ENCODE peak calls at places on chromosomes 16 and 17, in four cellular contexts. C is HepG2, X is SK-N-SH, J is GM12878. S is an unnamed sample.

GRCh38 chr17:63419949-63420867 is 25.9 kb downstream of the CYB561 start:
- DNase-seq in C (no peak), J (no peak), X (no peak), S (no peak)

GRCh38 chr17:64641499-64641898 is 20.6 kb downstream of the SMURF2 start:
- DNase-seq in C (no peak), X (peak), J (no peak), S (no peak)

GRCh38 chr17:38925263-38925995 is at the start of gene LASP1NB:
- DNase-seq in J (no peak), X (peak), C (no peak), S (no peak)

GRCh38 chr16:52034830-52035229 is 512.1 kb downstream of the TOX3 start:
- DNase-seq in C (no peak), J (no peak), X (no peak), S (no peak)

GRCh38 chr16:54446639-54447038 is 160.1 kb upstream of the IRX3 start:
- DNase-seq in C (no peak), X (no peak), J (no peak), S (no peak)

GRCh38 chr17:3613139-3613538 is 3.9 kb upstream of the TRPV1 start:
- DNase-seq in J (no peak), X (no peak), C (no peak), S (no peak)

GRCh38 chr17:78255953-78256704 is 24.7 kb downstream of the TMEM235 start:
- DNase-seq in C (no peak), J (no peak), X (no peak), S (peak)

GRCh38 chr16:74449470-74449869 is 28.2 kb upstream of the CLEC18B start:
- DNase-seq in J (no peak), X (no peak), C (no peak), S (no peak)

GRCh38 chr17:45131616-45132301 is 556 bp downstream of the PLCD3 start:
- DNase-seq in X (peak), C (no peak), J (no peak), S (no peak)

GRCh38 chr17:57899822-57900221 is 50.0 kb upstream of the MRPS23 start:
- DNase-seq in C (no peak), J (no peak), X (no peak), S (peak)

GRCh38 chr16:566475-567361 is at the start of gene NHLRC4:
- DNase-seq in C (peak), X (peak), J (no peak), S (peak)

GRCh38 chr17:81160306-81160705 is 5.0 kb upstream of the PVALEF start:
- DNase-seq in X (no peak), J (no peak), C (no peak), S (no peak)

GRCh38 chr16:73817500-73817899 is 479.1 kb upstream of the PSMD7 start:
- DNase-seq in C (no peak), X (no peak), J (no peak), S (no peak)

GRCh38 chr17:19268611-19269010 is 31.4 kb downstream of the EPN2 start:
- DNase-seq in C (no peak), J (no peak), X (no peak), S (no peak)

GRCh38 chr17:56598471-56598870 is 5.0 kb downstream of the NOG start:
- DNase-seq in C (no peak), J (no peak), X (no peak), S (no peak)

GRCh38 chr16:27599606-27600005 is 49.7 kb downstream of the KATNIP start:
- DNase-seq in X (no peak), C (no peak), J (no peak), S (no peak)

GRCh38 chr16:9225527-9226316 is 134.3 kb downstream of the HAPSTR1 start:
- DNase-seq in C (peak), J (no peak), X (peak), S (no peak)

GRCh38 chr17:27905524-27906237 is 12.5 kb upstream of the LYRM9 start:
- DNase-seq in X (no peak), J (no peak), C (no peak), S (no peak)

GRCh38 chr17:2853111-2853721 is 57.0 kb downstream of the RAP1GAP2 start:
- DNase-seq in J (no peak), X (peak), C (no peak), S (no peak)

GRCh38 chr17:79874329-79874981 is 35.2 kb upstream of the CBX4 start:
- DNase-seq in C (peak), X (peak), J (no peak), S (peak)

GRCh38 chr16:1296688-1297412 is 12.6 kb upstream of the UBE2I start:
- DNase-seq in C (peak), X (no peak), J (no peak), S (no peak)

GRCh38 chr17:55812323-55812722 is 61.5 kb downstream of the PCTP start:
- DNase-seq in X (no peak), C (no peak), J (no peak), S (no peak)

DNA sequence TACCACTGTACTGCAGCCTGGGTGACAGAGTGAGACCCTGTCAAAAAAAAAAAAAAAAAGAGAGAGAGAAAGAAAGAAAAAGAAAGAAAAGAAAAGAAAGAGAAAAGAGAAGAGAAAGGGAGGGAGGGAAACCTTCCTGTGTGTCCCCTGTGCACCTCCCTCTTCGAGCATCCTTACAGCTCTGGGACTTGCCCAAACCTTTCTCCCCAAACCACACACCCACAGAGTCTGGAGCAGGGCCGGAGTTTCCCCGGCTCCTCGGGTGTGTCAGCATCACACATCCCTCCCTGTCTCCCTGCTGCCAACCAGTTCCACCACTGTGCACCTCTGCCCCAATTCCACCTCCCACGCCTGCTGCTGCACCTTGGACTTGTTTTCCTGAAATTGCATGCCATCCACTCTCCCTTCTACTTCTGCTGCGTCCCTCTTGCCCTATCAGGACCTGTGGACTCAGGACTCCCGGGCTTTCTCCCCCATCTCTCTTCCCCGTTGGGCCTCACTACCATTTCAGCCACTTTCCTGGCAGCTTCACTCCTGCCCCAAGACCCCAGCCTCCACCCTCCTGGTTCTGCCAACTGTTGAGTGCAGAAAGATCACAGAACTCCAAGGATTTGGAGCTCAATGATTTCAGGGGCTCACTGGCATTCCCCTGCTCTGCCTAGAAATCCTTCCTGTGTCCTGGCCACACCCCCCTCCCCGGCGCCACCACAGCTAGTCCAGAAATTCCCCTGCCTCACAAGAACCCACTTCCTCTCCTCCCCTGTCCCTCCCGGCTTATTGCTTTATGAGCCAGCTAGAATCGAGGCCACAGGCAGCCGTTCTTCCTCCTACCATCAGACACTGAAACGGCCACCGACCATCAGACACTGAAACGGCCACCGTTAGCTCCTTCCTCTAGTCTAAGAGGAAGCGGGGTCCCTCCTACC is 3.7 kb upstream of the CDK3 start:
- DNase-seq in C (peak), X (no peak), J (peak), S (peak)
- TF ChIP-seq REST in C (peak), X (no peak), J (no peak), S (no peak)

GRCh38 chr17:59378621-59379194 is 47.3 kb downstream of the YPEL2 start:
- DNase-seq in J (no peak), X (no peak), C (no peak), S (no peak)
- TF ChIP-seq GABPA in J (no peak), X (no peak), C (no peak), S (no peak)

DNA sequence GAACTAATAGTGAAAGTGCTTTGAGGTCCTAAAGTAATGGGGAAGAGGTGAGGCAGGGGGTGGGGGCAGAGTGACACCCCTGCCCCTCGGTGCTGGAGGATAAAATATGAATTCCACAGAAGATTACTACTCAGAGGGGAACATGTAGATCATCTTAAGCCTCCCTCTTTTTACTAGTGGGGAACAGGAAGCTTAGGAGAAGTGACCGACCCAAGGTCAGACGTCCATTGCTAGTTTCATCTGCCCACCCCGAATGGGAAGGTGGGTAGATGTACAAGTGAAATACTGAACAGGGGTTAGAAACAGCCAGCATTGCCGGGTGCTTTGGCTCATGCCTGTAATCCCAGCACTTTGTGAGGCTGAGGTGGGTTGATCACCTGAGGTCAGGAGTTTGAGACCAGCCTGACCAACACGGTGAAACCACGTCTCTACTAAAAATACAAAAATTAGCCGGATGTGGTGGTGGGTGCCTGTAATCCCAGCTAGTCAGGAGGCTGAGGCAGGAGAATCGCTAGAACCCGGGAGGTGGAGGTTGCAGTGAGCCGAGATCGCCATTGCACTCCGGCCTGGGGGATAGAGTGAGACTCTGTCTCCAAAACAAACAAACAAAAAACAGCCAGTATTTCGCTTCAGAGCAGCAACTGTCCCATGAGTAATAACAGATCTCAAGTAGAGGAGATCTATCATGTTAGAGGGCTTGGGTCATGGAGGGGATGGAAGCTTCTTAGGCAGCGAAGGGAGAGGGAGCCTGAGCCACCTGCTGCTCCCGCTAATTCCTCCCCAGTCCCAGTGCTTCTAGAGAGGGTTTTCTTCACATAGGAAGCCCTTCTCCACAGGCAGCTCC is 1.2 kb upstream of the NR1D1 start:
- DNase-seq in J (no peak), X (no peak), C (no peak), S (no peak)
- TF ChIP-seq REST in J (no peak), X (no peak), C (no peak), S (no peak)

GRCh38 chr16:53309457-53309856 is 124.8 kb upstream of the RBL2 start:
- DNase-seq in J (no peak), C (no peak), X (no peak), S (no peak)
- TF ChIP-seq GABPA in J (no peak), C (no peak), X (no peak), S (no peak)